ENCODE peak calls at places on chromosome 17, in seven cellular contexts. V is LNCaP clone FGC, X is lower leg skin, H is iPS DF 6.9, B is stomach, P is AG04450, Z is H1. W is an unnamed sample.
A peak's percentile ranks its signal among the peaks of the same experiment; 100 is the strongest.

GRCh38 chr17:73641779-73642580 is 2.3 kb downstream of the SDK2 start:
- DNase-seq in B (peak; percentile 17), V (no peak), H (no peak), P (no peak), X (no peak), Z (no peak), W (no peak)

GRCh38 chr17:12996357-12996756 is 21.5 kb downstream of the ELAC2 start:
- DNase-seq in X (no peak), H (no peak), P (no peak), V (no peak), B (no peak), Z (no peak), W (no peak)

GRCh38 chr17:61415374-61416210 is 15.9 kb downstream of the TBX2 start:
- DNase-seq in Z (no peak), V (no peak), H (no peak), X (no peak), B (peak; percentile 20), P (no peak), W (no peak)

GRCh38 chr17:58335061-58335731 is 6.6 kb upstream of the TSPOAP1 start:
- DNase-seq in Z (no peak), P (no peak), H (no peak), X (no peak), V (no peak), B (no peak), W (no peak)

GRCh38 chr17:1908699-1909309 is 79.0 kb downstream of the RPA1 start:
- DNase-seq in H (peak; percentile 39), P (peak; percentile 48), Z (no peak), X (peak; percentile 89), B (peak; percentile 65), V (no peak), W (peak; percentile 32)

GRCh38 chr17:78879679-78880186 is 23.3 kb downstream of the CEP295NL start:
- DNase-seq in Z (no peak), P (peak; percentile 92), V (no peak), H (no peak), X (peak; percentile 93), B (no peak), W (peak; percentile 94)

GRCh38 chr17:34542700-34543336 is 36.6 kb upstream of the TMEM132E start:
- DNase-seq in P (no peak), B (peak; percentile 27), Z (no peak), H (no peak), X (no peak), V (no peak), W (no peak)

GRCh38 chr17:37142294-37142944 is 193.7 kb downstream of the AATF start:
- DNase-seq in V (no peak), B (no peak), Z (no peak), X (no peak), P (no peak), H (no peak), W (no peak)

GRCh38 chr17:74532115-74532514 is 840 bp upstream of the CD300LB start:
- DNase-seq in P (no peak), H (no peak), B (peak; percentile 35), V (no peak), Z (peak; percentile 3), X (peak; percentile 88), W (no peak)

GRCh38 chr17:74671031-74671771 is 41.5 kb downstream of the CD300LF start:
- DNase-seq in V (peak; percentile 62), Z (peak; percentile 81), B (peak; percentile 64), H (peak; percentile 94), P (no peak), X (peak; percentile 86), W (peak; percentile 40)

GRCh38 chr17:59513934-59514841 is 51.2 kb upstream of the DHX40 start:
- DNase-seq in Z (no peak), P (peak; percentile 8), V (peak; percentile 49), B (peak; percentile 82), X (peak; percentile 92), H (no peak), W (peak; percentile 32)

GRCh38 chr17:42252528-42253172 is 23.5 kb downstream of the STAT5B start:
- DNase-seq in P (no peak), X (no peak), H (no peak), Z (no peak), B (no peak), V (no peak), W (no peak)

GRCh38 chr17:50037321-50038107 is 18.4 kb upstream of the ITGA3 start:
- DNase-seq in Z (no peak), P (no peak), V (no peak), X (peak; percentile 84), B (peak; percentile 56), H (no peak), W (no peak)

GRCh38 chr17:38464723-38465419 is 36.6 kb downstream of the ARHGAP23 start:
- DNase-seq in P (peak; percentile 83), Z (no peak), X (peak; percentile 97), B (peak; percentile 70), V (no peak), H (no peak), W (no peak)

GRCh38 chr17:38464251-38464722 is 36.0 kb downstream of the ARHGAP23 start:
- DNase-seq in H (no peak), B (peak; percentile 50), Z (no peak), X (peak; percentile 91), P (no peak), V (no peak), W (no peak)

GRCh38 chr17:38461683-38462082 is 33.4 kb downstream of the ARHGAP23 start:
- DNase-seq in H (no peak), P (no peak), Z (no peak), B (no peak), X (no peak), V (no peak), W (no peak)

GRCh38 chr17:38465420-38466345 is 37.4 kb downstream of the ARHGAP23 start:
- DNase-seq in Z (no peak), X (peak; percentile 92), B (peak; percentile 42), H (no peak), V (no peak), P (no peak), W (no peak)

DNA sequence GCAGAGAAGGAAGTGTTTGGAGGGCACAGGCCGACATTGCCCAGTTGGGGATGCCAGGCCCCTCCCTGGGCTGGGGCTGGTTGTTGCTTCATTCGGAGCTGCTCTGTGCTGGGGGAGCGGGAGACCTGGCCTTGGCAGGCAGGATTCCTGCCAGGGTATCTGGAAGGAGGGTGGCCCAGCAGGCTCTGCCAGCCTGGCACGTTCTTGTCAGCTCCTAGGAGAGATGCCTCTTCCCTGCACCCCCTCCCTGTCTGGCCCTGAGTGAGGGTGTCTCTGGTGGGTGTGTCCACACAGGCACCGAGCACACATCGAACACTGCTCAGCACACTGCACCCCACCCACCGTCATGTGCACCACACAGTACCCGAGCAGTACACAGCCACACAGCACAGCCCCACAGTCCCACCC is 35.2 kb downstream of the ARHGAP23 start:
- DNase-seq in Z (no peak), H (no peak), V (no peak), P (no peak), X (peak; percentile 92), B (no peak), W (no peak)
- H3K4me3 ChIP-seq in Z (no peak overlapping the region), H (no peak overlapping the region), V (no peak overlapping the region), P (no peak overlapping the region), X (no peak overlapping the region), B (no peak overlapping the region), W (no peak overlapping the region)

DNA sequence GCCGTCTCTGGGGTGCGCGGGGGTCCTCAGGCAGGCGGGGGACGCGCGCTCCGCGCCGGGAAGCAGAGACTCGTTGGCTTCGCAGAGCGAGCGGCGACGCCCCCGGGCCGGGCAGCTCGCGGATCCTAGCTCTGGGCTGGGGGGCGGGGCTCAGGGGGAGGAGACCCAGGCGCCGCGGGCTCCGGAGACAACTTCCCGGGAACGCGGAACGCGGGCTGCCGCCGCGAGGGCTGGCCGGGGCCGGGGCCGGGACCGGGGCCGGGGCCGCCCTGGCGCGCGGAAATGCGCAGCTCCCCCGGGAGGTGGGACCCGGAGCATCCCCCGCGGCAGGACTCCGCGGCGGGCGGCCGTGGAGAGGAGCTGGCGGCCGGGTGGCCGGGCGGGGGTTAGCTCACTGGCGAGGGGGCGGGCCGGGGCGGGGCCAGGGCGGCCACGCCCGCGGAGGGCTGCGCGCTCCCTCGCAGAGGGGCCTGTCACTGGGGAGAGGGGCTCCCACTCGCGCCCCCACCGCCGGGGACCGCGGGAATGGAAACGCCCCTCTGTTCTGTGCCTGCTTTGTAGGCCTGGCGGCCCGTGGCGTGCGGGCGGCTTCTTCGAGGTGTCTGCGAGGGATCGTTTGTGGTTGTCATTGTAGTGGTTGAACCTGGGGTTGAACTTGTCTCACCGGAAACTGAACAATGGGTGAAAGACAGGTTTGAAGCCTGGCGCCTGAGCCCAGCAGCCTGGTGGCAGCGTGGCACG is at the start of gene GAS7:
- DNase-seq in B (peak; percentile 38), X (peak; percentile 94), Z (no peak), H (no peak), V (no peak), P (no peak), W (no peak)
- H3K4me3 ChIP-seq in B (peak within 1 kb of the TSS; percentile 65), X (peak within 1 kb of the TSS; percentile 61), Z (peak within 1 kb of the TSS; percentile 76), H (peak within 1 kb of the TSS; percentile 47), V (no peak within 1 kb of the TSS), P (peak within 1 kb of the TSS; percentile 59), W (peak within 1 kb of the TSS; percentile 46)

GRCh38 chr17:66441012-66441703 is 138.7 kb downstream of the PRKCA start:
- DNase-seq in B (no peak), V (no peak), X (no peak), H (no peak), Z (no peak), P (no peak), W (no peak)
- H3K4me3 ChIP-seq in B (no peak overlapping the region), V (no peak overlapping the region), X (no peak overlapping the region), H (no peak overlapping the region), Z (no peak overlapping the region), P (no peak overlapping the region), W (no peak overlapping the region)

GRCh38 chr17:66283296-66283934 is 19.0 kb upstream of the PRKCA start:
- DNase-seq in H (no peak), Z (no peak), B (no peak), X (no peak), P (no peak), V (no peak), W (no peak)

GRCh38 chr17:66285149-66285548 is 17.3 kb upstream of the PRKCA start:
- DNase-seq in Z (no peak), P (no peak), B (no peak), V (no peak), X (no peak), H (no peak), W (no peak)

GRCh38 chr17:66283971-66284370 is 18.4 kb upstream of the PRKCA start:
- DNase-seq in V (no peak), Z (no peak), X (no peak), P (no peak), H (no peak), B (no peak), W (no peak)

GRCh38 chr17:66276328-66276937 is 26.0 kb upstream of the PRKCA start:
- DNase-seq in Z (no peak), P (no peak), V (no peak), X (no peak), B (no peak), H (no peak), W (no peak)

DNA sequence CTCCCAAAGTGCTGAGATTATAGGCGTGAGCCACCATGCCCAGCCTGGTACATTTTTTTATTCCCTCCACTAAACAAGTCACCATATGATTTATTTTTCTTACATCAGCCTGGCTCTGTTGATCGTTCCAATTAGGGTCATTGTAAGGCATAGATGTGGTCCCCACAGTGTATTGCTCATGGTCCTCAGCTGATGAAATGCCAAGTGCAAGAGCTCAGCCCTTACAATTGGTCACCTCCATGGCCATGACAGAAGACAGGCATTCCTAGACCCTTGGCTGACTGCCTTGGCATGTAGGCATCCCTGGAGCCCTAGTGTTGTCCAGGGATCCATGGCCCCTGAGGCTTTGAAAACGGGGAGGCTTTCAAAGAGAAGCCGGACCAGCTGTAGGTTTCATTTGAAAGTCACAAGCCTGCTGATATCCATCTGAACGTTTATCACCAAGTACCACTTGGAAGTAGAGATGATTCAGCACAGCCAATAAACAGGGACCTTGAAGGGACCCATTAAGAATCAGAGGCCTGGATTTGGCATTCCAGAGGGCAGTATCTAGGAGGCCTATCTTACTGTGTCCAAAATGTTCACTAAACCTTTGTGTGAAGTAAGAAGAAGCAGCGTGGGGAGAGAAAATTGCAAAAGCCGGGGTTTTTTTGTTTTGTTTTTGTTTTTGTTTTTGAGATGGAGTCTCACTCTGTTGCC is 20.6 kb upstream of the PRKCA start:
- DNase-seq in H (no peak), V (no peak), Z (no peak), X (no peak), P (no peak), B (no peak), W (no peak)
- H3K4me3 ChIP-seq in H (no peak overlapping the region), V (no peak overlapping the region), Z (no peak overlapping the region), X (no peak overlapping the region), P (no peak overlapping the region), B (no peak overlapping the region), W (no peak overlapping the region)